ENCODE peak calls at places on chromosomes 7 and 10, in four cellular contexts. One of them, this sample, is unnamed.

GRCh38 chr10:77582710-77583115 is 54.9 kb downstream of the KCNMA1 start:
- DNase-seq in lower leg skin: no peak
- DNase-seq in DND-41: peak; percentile 14
- DNase-seq in lower lobe of right lung: peak; percentile 66
- DNase-seq in this sample: no peak

GRCh38 chr7:107961399-107961798 is 41.6 kb downstream of the LAMB1 start:
- DNase-seq in lower lobe of right lung: no peak
- DNase-seq in DND-41: no peak
- DNase-seq in lower leg skin: peak; percentile 95
- DNase-seq in this sample: no peak

GRCh38 chr10:25875555-25876165 is 58.4 kb upstream of the MYO3A start:
- DNase-seq in DND-41: peak; percentile 76
- DNase-seq in lower lobe of right lung: peak; percentile 66
- DNase-seq in lower leg skin: peak; percentile 91
- DNase-seq in this sample: no peak

GRCh38 chr7:33043875-33044718 is 18.5 kb downstream of the NT5C3A start:
- DNase-seq in lower leg skin: no peak
- DNase-seq in lower lobe of right lung: no peak
- DNase-seq in DND-41: no peak
- DNase-seq in this sample: no peak

GRCh38 chr10:29461042-29461441 is 172.2 kb downstream of the LYZL1 start:
- DNase-seq in lower lobe of right lung: no peak
- DNase-seq in lower leg skin: no peak
- DNase-seq in DND-41: no peak
- DNase-seq in this sample: no peak

GRCh38 chr7:117110480-117111315 is 157.4 kb downstream of the ST7 start:
- DNase-seq in lower lobe of right lung: no peak
- DNase-seq in lower leg skin: no peak
- DNase-seq in DND-41: no peak
- DNase-seq in this sample: no peak

GRCh38 chr7:107563072-107563760 is 504 bp downstream of the COG5 start:
- DNase-seq in DND-41: no peak
- DNase-seq in lower lobe of right lung: no peak
- DNase-seq in lower leg skin: no peak
- DNase-seq in this sample: no peak

GRCh38 chr10:870564-871166 is 60.8 kb downstream of the LARP4B start:
- DNase-seq in lower lobe of right lung: no peak
- DNase-seq in lower leg skin: no peak
- DNase-seq in DND-41: no peak
- DNase-seq in this sample: no peak

GRCh38 chr7:80902716-80903308 is 16.0 kb downstream of the SEMA3C start:
- DNase-seq in lower leg skin: no peak
- DNase-seq in lower lobe of right lung: no peak
- DNase-seq in DND-41: no peak
- DNase-seq in this sample: no peak

GRCh38 chr7:93960986-93961385 is 39.5 kb downstream of the GNG11 start:
- DNase-seq in lower lobe of right lung: no peak
- DNase-seq in DND-41: no peak
- DNase-seq in lower leg skin: no peak
- DNase-seq in this sample: no peak

GRCh38 chr10:17227367-17228080 is 517 bp upstream of the VIM start:
- DNase-seq in lower lobe of right lung: no peak
- DNase-seq in lower leg skin: no peak
- DNase-seq in DND-41: peak; percentile 19
- DNase-seq in this sample: no peak

GRCh38 chr10:100008708-100009282 is 952 bp downstream of the DNMBP start:
- DNase-seq in lower leg skin: no peak
- DNase-seq in DND-41: no peak
- DNase-seq in lower lobe of right lung: no peak
- DNase-seq in this sample: no peak

GRCh38 chr7:43753401-43753800 is 5.1 kb upstream of the BLVRA start:
- DNase-seq in DND-41: no peak
- DNase-seq in lower leg skin: no peak
- DNase-seq in lower lobe of right lung: no peak
- DNase-seq in this sample: no peak

GRCh38 chr10:70982443-70982842 is 94.1 kb upstream of the PCBD1 start:
- DNase-seq in lower leg skin: no peak
- DNase-seq in lower lobe of right lung: no peak
- DNase-seq in DND-41: no peak
- DNase-seq in this sample: no peak

GRCh38 chr10:35821339-35821911 is 179.3 kb upstream of the FZD8 start:
- DNase-seq in DND-41: no peak
- DNase-seq in lower leg skin: no peak
- DNase-seq in lower lobe of right lung: no peak
- DNase-seq in this sample: no peak

GRCh38 chr7:155463114-155463811 is 5.3 kb downstream of the EN2 start:
- DNase-seq in lower lobe of right lung: no peak
- DNase-seq in DND-41: no peak
- DNase-seq in lower leg skin: no peak
- DNase-seq in this sample: no peak

GRCh38 chr10:12483996-12484944 is 134.9 kb downstream of the CAMK1D start:
- DNase-seq in lower leg skin: no peak
- DNase-seq in lower lobe of right lung: no peak
- DNase-seq in DND-41: no peak
- DNase-seq in this sample: no peak

GRCh38 chr7:120021085-120021484 is 251.9 kb upstream of the KCND2 start:
- DNase-seq in DND-41: no peak
- DNase-seq in lower lobe of right lung: no peak
- DNase-seq in lower leg skin: no peak
- DNase-seq in this sample: no peak

GRCh38 chr10:100827819-100828743 is 82.7 kb downstream of the PAX2 start:
- DNase-seq in DND-41: no peak
- DNase-seq in lower lobe of right lung: no peak
- DNase-seq in lower leg skin: no peak
- DNase-seq in this sample: no peak

GRCh38 chr7:76220185-76221057 is 18.7 kb downstream of the SRRM3 start:
- DNase-seq in lower lobe of right lung: no peak
- DNase-seq in lower leg skin: no peak
- DNase-seq in DND-41: no peak
- DNase-seq in this sample: no peak

GRCh38 chr7:30605832-30606231 is 11.2 kb downstream of the GARS1 start:
- DNase-seq in DND-41: no peak
- DNase-seq in lower leg skin: no peak
- DNase-seq in lower lobe of right lung: no peak
- DNase-seq in this sample: no peak

GRCh38 chr7:129530881-129531391 is 28.6 kb downstream of the SMKR1 start:
- DNase-seq in lower leg skin: no peak
- DNase-seq in lower lobe of right lung: no peak
- DNase-seq in DND-41: no peak
- DNase-seq in this sample: no peak

GRCh38 chr10:119059557-119059956 is 21.1 kb downstream of the EIF3A start:
- DNase-seq in DND-41: no peak
- DNase-seq in lower leg skin: no peak
- DNase-seq in lower lobe of right lung: no peak
- DNase-seq in this sample: no peak

GRCh38 chr10:17059197-17059688 is 70.4 kb downstream of the CUBN start:
- DNase-seq in lower leg skin: no peak
- DNase-seq in DND-41: no peak
- DNase-seq in lower lobe of right lung: no peak
- DNase-seq in this sample: peak; percentile 88

GRCh38 chr7:73894851-73895441 is 34.0 kb downstream of the TMEM270 start:
- DNase-seq in lower lobe of right lung: peak; percentile 57
- DNase-seq in DND-41: no peak
- DNase-seq in lower leg skin: peak; percentile 97
- DNase-seq in this sample: peak; percentile 87

GRCh38 chr7:124992881-124993562 is 63.4 kb upstream of the POT1 start:
- DNase-seq in lower lobe of right lung: no peak
- DNase-seq in DND-41: no peak
- DNase-seq in lower leg skin: no peak
- DNase-seq in this sample: peak; percentile 40

GRCh38 chr7:70571986-70572385 is 560.0 kb upstream of the GALNT17 start:
- DNase-seq in lower lobe of right lung: no peak
- DNase-seq in lower leg skin: no peak
- DNase-seq in DND-41: no peak
- DNase-seq in this sample: no peak

GRCh38 chr7:70856889-70857511 is 274.9 kb upstream of the GALNT17 start:
- DNase-seq in lower lobe of right lung: peak; percentile 62
- DNase-seq in DND-41: peak; percentile 72
- DNase-seq in lower leg skin: peak; percentile 90
- DNase-seq in this sample: peak; percentile 5

GRCh38 chr10:50452603-50453002 is 171.2 kb downstream of the SGMS1 start:
- DNase-seq in DND-41: no peak
- DNase-seq in lower lobe of right lung: no peak
- DNase-seq in lower leg skin: no peak
- DNase-seq in this sample: no peak

GRCh38 chr10:99328579-99329237 is 448 bp upstream of the CNNM1 start:
- DNase-seq in DND-41: no peak
- DNase-seq in lower lobe of right lung: no peak
- DNase-seq in lower leg skin: no peak
- DNase-seq in this sample: no peak

GRCh38 chr10:90658791-90659190 is 199.0 kb downstream of the HTR7 start:
- DNase-seq in DND-41: no peak
- DNase-seq in lower leg skin: no peak
- DNase-seq in lower lobe of right lung: no peak
- DNase-seq in this sample: no peak

GRCh38 chr7:89200758-89201157 is 405.2 kb upstream of the TEX47 start:
- DNase-seq in lower lobe of right lung: no peak
- DNase-seq in DND-41: no peak
- DNase-seq in lower leg skin: no peak
- DNase-seq in this sample: no peak

GRCh38 chr7:782718-783449 is 49.4 kb upstream of the SUN1 start:
- DNase-seq in lower lobe of right lung: no peak
- DNase-seq in DND-41: no peak
- DNase-seq in lower leg skin: no peak
- DNase-seq in this sample: no peak

DNA sequence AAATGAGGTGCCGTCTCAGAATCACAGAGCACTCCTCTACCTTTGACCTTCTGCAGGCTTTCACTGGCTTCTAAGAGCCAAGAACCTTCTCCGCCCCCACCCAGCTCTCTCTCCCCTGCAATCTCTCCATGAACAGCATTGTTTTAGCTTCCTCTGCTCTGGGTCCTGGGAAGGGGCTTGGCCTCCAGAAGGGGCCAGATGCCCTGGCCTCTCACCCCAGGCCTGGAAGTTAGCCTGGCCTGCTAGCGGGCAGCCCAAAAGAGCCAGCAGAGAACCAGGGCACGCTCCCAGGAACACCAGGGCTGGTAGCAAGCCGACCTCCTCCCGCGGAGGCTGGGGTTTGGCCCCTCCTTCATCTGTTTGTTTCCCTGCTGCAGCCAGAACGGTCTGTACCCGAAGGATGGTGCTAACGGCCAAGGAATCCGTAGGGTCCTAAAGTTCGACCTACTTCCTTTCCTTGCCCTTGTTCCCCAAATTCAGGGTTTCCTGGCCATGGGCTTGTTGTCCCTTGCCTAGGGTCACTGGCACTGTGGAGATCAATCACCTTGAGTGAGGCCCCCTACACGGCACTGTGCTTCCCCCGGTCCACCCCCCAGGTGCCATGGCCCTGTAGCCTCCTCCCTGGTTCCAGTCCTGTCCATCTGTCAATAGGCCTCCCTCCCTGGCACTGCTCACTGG is 18.7 kb upstream of the DDIT4 start:
- DNase-seq in lower leg skin: peak; percentile 98
- DNase-seq in DND-41: peak; percentile 51
- DNase-seq in lower lobe of right lung: peak; percentile 89
- DNase-seq in this sample: no peak
- TF ChIP-seq CTCF in lower leg skin: no peak
- TF ChIP-seq CTCF in DND-41: no peak
- TF ChIP-seq CTCF in lower lobe of right lung: no peak
- TF ChIP-seq CTCF in this sample: no peak

DNA sequence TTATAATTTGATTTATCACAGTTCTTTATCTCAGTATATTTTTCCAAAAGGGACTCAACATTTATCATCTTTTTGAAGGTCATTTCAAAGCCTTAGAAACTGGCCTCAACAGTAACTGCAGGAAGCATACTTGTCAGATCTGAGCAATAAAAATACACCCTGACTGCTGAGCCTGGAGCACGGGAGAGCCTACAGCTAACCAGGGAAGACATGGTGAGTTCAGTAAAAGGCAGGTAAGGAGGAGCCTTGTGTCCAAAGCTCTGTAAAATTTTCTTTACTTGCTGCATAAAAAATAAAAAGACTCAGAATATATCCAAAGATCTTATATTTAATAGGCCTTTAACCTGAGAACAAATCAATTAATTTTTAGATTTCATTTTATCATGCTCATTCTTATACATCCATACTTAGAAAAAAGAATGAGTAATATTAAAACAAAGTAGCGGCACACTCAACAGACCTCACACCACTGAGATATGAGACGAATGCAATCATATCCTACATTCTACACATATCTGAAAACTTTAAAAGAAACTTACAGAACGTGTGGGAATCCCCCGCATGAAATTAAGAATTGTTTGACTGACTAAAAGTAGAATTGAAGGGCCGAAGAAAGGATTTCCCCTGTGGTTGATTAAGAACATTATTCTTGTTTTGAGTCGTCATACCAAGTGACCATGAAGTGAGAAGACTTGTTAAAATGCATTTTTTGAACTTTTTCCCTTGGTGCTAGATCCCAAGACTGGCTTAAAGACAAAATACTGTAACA is 296.4 kb upstream of the MKLN1 start:
- DNase-seq in lower leg skin: no peak
- DNase-seq in lower lobe of right lung: no peak
- DNase-seq in DND-41: no peak
- DNase-seq in this sample: no peak
- H3K4me3 ChIP-seq in lower leg skin: no peak overlapping the region
- H3K4me3 ChIP-seq in lower lobe of right lung: no peak overlapping the region
- H3K4me3 ChIP-seq in DND-41: no peak overlapping the region
- H3K4me3 ChIP-seq in this sample: no peak overlapping the region

GRCh38 chr7:132251327-132251659 is 325.0 kb downstream of the PLXNA4 start:
- DNase-seq in lower lobe of right lung: peak; percentile 90
- DNase-seq in lower leg skin: peak; percentile 93
- DNase-seq in DND-41: no peak
- DNase-seq in this sample: no peak

GRCh38 chr7:132250480-132251326 is 325.6 kb downstream of the PLXNA4 start:
- DNase-seq in lower leg skin: no peak
- DNase-seq in DND-41: no peak
- DNase-seq in lower lobe of right lung: no peak
- DNase-seq in this sample: no peak

GRCh38 chr7:132247995-132248618 is 328.2 kb downstream of the PLXNA4 start:
- DNase-seq in lower lobe of right lung: no peak
- DNase-seq in DND-41: no peak
- DNase-seq in lower leg skin: peak; percentile 34
- DNase-seq in this sample: no peak

GRCh38 chr7:132248841-132249590 is 327.3 kb downstream of the PLXNA4 start:
- DNase-seq in lower leg skin: peak; percentile 59
- DNase-seq in DND-41: no peak
- DNase-seq in lower lobe of right lung: no peak
- DNase-seq in this sample: no peak

DNA sequence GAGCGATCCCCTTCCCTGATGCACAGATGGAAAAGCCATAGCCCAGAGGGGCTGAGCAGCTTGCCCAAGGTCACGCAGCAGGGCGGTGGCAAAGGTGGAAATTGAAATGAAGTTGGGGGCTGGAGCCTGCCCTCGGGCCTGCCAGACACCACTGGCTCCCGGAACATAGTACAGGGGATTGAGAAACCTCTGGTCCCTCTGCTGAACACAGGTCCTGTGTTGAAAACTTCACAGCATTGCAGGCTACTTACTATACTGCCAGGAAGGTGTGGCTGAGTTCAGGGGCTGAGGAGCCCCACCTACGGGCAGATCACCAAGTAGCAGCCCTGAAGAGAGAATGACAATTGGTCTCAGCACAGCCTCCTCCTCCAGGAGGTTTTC is 326.7 kb downstream of the PLXNA4 start:
- DNase-seq in lower leg skin: peak; percentile 60
- DNase-seq in lower lobe of right lung: no peak
- DNase-seq in DND-41: no peak
- DNase-seq in this sample: no peak
- TF ChIP-seq CTCF in lower leg skin: no peak
- TF ChIP-seq CTCF in lower lobe of right lung: no peak
- TF ChIP-seq CTCF in DND-41: peak; percentile 19
- TF ChIP-seq CTCF in this sample: peak; percentile 21

GRCh38 chr7:132244917-132245480 is 331.3 kb downstream of the PLXNA4 start:
- DNase-seq in lower lobe of right lung: no peak
- DNase-seq in DND-41: no peak
- DNase-seq in lower leg skin: no peak
- DNase-seq in this sample: no peak
- H3K4me3 ChIP-seq in lower lobe of right lung: no peak overlapping the region
- H3K4me3 ChIP-seq in DND-41: no peak overlapping the region
- H3K4me3 ChIP-seq in lower leg skin: no peak overlapping the region
- H3K4me3 ChIP-seq in this sample: no peak overlapping the region